ENCODE peak calls at places on chromosomes 7 and 10, in seven cellular contexts. E is stimulated activated CD4-positive, alpha-beta T cell treated with anti-CD3 and anti-CD28 coated beads, Interleukin-2, amount 100 ng/mL, for 48 hours; Y is HuH-7; B is CD8-positive, alpha-beta T cell; G is EL; Q is body of pancreas; X is globus pallidus. S is an unnamed sample.
A peak's percentile ranks its signal among the peaks of the same experiment; 100 is the strongest.

GRCh38 chr10:95841711-95842498 is 65.9 kb upstream of the CC2D2B start:
- DNase-seq in E (peak; percentile 48), Y (peak; percentile 19), B (no peak), G (peak; percentile 64), Q (peak; percentile 61), X (peak; percentile 44), S (no peak)

GRCh38 chr10:8181496-8182174 is 127.1 kb downstream of the GATA3 start:
- DNase-seq in E (no peak), Y (no peak), B (no peak), G (no peak), Q (no peak), X (no peak), S (no peak)

GRCh38 chr10:614341-614664 is 75.2 kb downstream of the DIP2C start:
- DNase-seq in E (no peak), Y (no peak), B (no peak), G (no peak), Q (no peak), X (no peak), S (no peak)

GRCh38 chr10:117804470-117805011 is 242.2 kb downstream of the RAB11FIP2 start:
- DNase-seq in E (no peak), Y (no peak), B (no peak), G (no peak), Q (no peak), X (peak; percentile 57), S (no peak)

GRCh38 chr10:21184216-21184615 is 287.1 kb upstream of the NEBL start:
- DNase-seq in E (no peak), Y (no peak), B (no peak), G (peak; percentile 19), Q (no peak), X (no peak), S (no peak)

GRCh38 chr10:102743078-102743587 is 615 bp upstream of the WBP1L start:
- DNase-seq in E (no peak), Y (no peak), B (no peak), G (no peak), Q (no peak), X (no peak), S (no peak)

GRCh38 chr10:43078986-43079273 is 2.1 kb downstream of the RET start:
- DNase-seq in E (no peak), Y (peak; percentile 48), B (no peak), G (no peak), Q (no peak), X (no peak), S (no peak)

GRCh38 chr7:30186725-30187124 is 51.9 kb downstream of the MTURN start:
- DNase-seq in E (no peak), Y (no peak), B (no peak), G (no peak), Q (no peak), X (no peak), S (no peak)

GRCh38 chr10:97331304-97331703 is 3.2 kb downstream of the FRAT2 start:
- DNase-seq in E (no peak), Y (no peak), B (no peak), G (no peak), Q (no peak), X (no peak), S (no peak)

GRCh38 chr7:22876986-22877729 is 54.5 kb upstream of the TOMM7 start:
- DNase-seq in E (no peak), Y (no peak), B (no peak), G (no peak), Q (no peak), X (no peak), S (no peak)

GRCh38 chr10:76082232-76082631 is 650.8 kb downstream of the LRMDA start:
- DNase-seq in E (no peak), Y (no peak), B (no peak), G (no peak), Q (no peak), X (no peak), S (no peak)

GRCh38 chr7:98520356-98520932 is 96.6 kb upstream of the NPTX2 start:
- DNase-seq in E (no peak), Y (no peak), B (no peak), G (no peak), Q (no peak), X (no peak), S (no peak)

GRCh38 chr10:45008524-45009161 is 7.9 kb downstream of the ZNF22 start:
- DNase-seq in E (no peak), Y (peak; percentile 33), B (no peak), G (peak; percentile 85), Q (peak; percentile 76), X (peak; percentile 87), S (peak; percentile 40)